ENCODE peak calls at places on chromosomes 6 and 20, in four cellular contexts. P is brain microvascular endothelial cell, Y is Peyer's patch, F is esophagus squamous epithelium. B is an unnamed sample.

GRCh38 chr6:16338577-16339262 is 100.3 kb downstream of the GMPR start:
- DNase-seq in P (peak), Y (no peak), F (peak), B (no peak)

GRCh38 chr20:61896058-61896961 is 169.4 kb downstream of the TAF4 start:
- DNase-seq in P (peak), Y (no peak), F (no peak), B (no peak)

GRCh38 chr20:16191496-16191895 is 381.8 kb downstream of the KIF16B start:
- DNase-seq in P (no peak), Y (no peak), F (no peak), B (no peak)

GRCh38 chr20:32167552-32167951 is 40.0 kb downstream of the PLAGL2 start:
- DNase-seq in P (no peak), Y (peak), F (no peak), B (no peak)

GRCh38 chr20:17960927-17961599 is 7.5 kb downstream of the SNX5 start:
- DNase-seq in P (no peak), Y (no peak), F (no peak), B (no peak)

GRCh38 chr6:94130458-94130857 is 711.1 kb upstream of the EPHA7 start:
- DNase-seq in P (no peak), Y (no peak), F (no peak), B (no peak)

GRCh38 chr6:18997375-18997826 is 610.3 kb downstream of the RNF144B start:
- DNase-seq in P (peak), Y (no peak), F (no peak), B (no peak)

GRCh38 chr6:96075826-96076225 is 60.1 kb downstream of the FUT9 start:
- DNase-seq in P (no peak), Y (no peak), F (no peak), B (no peak)

GRCh38 chr6:617485-618100 is 39.3 kb downstream of the HUS1B start:
- DNase-seq in P (no peak), Y (no peak), F (no peak), B (no peak)

GRCh38 chr20:63253438-63254236 is 626 bp downstream of the NKAIN4 start:
- DNase-seq in P (no peak), Y (no peak), F (no peak), B (no peak)
- H3K4me3 ChIP-seq in P (no peak), Y (no peak), F (peak), B (no peak)

GRCh38 chr6:68038815-68039408 is 596.2 kb upstream of the ADGRB3 start:
- DNase-seq in P (no peak), Y (peak), F (no peak), B (no peak)

GRCh38 chr6:68039641-68040311 is 595.3 kb upstream of the ADGRB3 start:
- DNase-seq in P (no peak), Y (no peak), F (no peak), B (no peak)

GRCh38 chr6:68042339-68043121 is 592.6 kb upstream of the ADGRB3 start:
- DNase-seq in P (no peak), Y (no peak), F (no peak), B (no peak)

GRCh38 chr6:68040780-68041179 is 594.3 kb upstream of the ADGRB3 start:
- DNase-seq in P (no peak), Y (no peak), F (no peak), B (no peak)

DNA sequence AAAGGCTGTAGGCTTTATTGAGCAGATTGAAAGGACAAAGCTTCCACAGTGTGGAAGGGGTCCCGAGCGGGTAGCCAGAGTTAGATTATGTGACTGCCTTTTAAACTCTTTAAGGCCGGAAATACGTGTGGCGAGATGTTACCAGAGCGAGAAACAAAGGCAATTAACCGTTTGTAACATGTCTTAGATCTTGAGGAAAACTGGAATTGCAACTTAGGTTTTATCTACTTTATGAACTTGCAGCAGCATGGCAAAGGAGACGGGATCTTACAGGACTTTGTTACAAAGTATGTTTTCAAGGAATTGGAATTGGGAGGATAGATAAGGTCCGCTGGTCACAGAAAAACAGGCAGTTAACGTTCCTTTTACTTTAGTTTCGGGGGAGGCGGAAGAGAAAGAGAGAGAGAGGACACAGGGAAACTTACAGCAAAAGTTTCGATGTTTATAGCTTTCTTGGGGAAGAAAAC is 594.7 kb upstream of the ADGRB3 start:
- DNase-seq in P (no peak), Y (no peak), F (no peak), B (no peak)
- H3K4me3 ChIP-seq in P (peak), Y (no peak), F (no peak), B (no peak)

DNA sequence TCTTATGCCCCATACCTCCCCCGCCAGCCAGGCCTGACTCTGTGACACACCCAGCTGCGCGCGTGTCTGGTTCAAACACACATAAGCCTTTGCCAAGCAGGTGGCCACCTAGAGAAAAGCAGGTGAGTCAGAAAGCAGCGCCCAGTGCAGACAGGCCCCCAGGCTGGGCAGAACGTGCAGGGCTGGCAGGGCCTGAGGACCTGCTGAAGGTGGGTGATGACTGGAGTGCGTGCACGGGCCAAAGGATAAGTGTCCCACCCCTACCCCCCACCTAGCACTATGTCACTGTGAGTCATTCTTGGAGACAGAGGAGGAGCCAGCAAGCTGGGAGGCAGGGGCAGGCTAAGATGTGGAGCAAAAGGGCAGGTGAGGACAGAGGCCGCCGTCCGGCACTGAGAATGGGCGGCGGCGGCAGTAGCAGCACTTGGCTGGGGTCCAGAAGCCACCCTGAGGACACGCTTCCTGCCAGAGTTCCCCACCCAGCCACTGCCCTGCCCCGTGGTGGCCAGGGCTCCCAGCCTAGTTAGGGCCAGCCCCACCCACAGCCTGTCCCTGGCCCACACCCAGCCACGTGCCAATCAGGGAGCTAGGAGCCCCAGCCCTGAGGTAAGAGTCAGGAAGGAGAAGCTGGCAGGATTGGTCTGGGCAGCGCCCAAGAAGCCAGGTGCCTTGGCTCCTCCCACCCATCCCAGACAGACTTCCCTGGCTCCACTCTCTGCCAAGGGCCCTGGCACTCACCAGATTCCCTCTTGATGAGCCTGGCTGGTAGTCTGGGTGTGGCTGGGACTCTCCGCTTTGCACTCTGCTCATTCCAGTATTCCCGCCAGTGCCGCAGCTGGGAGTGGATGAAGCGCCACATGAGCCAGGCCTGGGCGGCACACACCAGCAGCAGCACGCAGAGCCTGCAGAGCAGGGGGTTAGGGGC is 72.7 kb downstream of the TRAM2 start:
- DNase-seq in P (peak), Y (peak), F (peak), B (no peak)
- H3K4me3 ChIP-seq in P (no peak), Y (no peak), F (peak), B (no peak)

GRCh38 chr6:10418862-10419748 is 4.2 kb upstream of the TFAP2A start:
- DNase-seq in P (no peak), Y (no peak), F (no peak), B (no peak)
- H3K4me3 ChIP-seq in P (peak), Y (no peak), F (peak), B (no peak)

B was measured in CD8-positive, alpha-beta memory T cell.